ENCODE peak calls at places on chromosomes 6 and 20, in five cellular contexts. K is astrocyte of the cerebellum, I is mucosa of descending colon, O is tibial artery, R is AG04449. N is an unnamed sample.

GRCh38 chr20:59772931-59773913 is 160.2 kb downstream of the SYCP2 start:
- DNase-seq in R (no peak), I (peak), K (no peak), O (no peak), N (no peak)

GRCh38 chr6:8065519-8065911 is 1.3 kb upstream of the BLOC1S5 start:
- DNase-seq in I (no peak), R (no peak), K (no peak), O (no peak), N (no peak)

GRCh38 chr6:85452441-85452881 is 2.6 kb downstream of the NT5E start:
- DNase-seq in O (no peak), I (no peak), R (no peak), K (peak), N (peak)

GRCh38 chr6:160398674-160399271 is 50.6 kb downstream of the SLC22A3 start:
- DNase-seq in K (no peak), O (no peak), R (no peak), I (no peak), N (peak)

GRCh38 chr20:51348866-51349265 is 193.7 kb downstream of the NFATC2 start:
- DNase-seq in R (no peak), K (no peak), O (no peak), I (no peak), N (no peak)

GRCh38 chr6:25359191-25359861 is 80.2 kb downstream of the CARMIL1 start:
- DNase-seq in O (peak), R (peak), K (peak), I (no peak), N (peak)

GRCh38 chr20:56515657-56516381 is 8.7 kb upstream of the FAM209A start:
- DNase-seq in O (no peak), K (peak), I (no peak), R (no peak), N (peak)

GRCh38 chr20:47090835-47091234 is 196.2 kb downstream of the EYA2 start:
- DNase-seq in R (no peak), I (no peak), O (no peak), K (no peak), N (no peak)

GRCh38 chr6:2378046-2378657 is 132.7 kb upstream of the GMDS start:
- DNase-seq in K (no peak), I (no peak), R (no peak), O (no peak), N (no peak)

DNA sequence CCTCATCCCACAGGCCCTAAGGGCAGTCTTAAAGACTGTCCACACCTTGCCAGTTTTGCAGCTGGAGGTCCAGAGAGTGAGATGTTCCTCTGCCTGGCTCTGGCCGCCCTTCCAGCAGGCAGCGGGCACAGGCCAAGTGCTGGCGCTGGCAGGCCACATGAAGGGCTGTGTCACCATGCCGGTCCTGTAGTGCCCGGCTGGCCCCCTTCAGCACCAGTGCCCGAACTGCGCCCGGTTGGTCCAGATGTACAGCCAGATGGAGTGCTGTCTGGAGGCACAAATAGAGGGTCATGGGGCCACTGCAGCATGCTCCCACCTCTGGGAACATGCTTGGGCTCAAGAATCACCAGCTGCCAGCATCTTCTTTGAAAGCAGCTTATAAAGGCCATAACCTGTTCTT is 3.8 kb downstream of the NFKBIE start:
- DNase-seq in O (no peak), K (no peak), R (no peak), I (no peak), N (no peak)
- H3K4me3 ChIP-seq in O (no peak), K (no peak), R (no peak), I (no peak), N (no peak)

GRCh38 chr6:156774872-156775405 is 2.2 kb upstream of the ARID1B start:
- DNase-seq in O (no peak), K (no peak), R (no peak), I (no peak), N (peak)
- TF ChIP-seq CTCF in O (peak), K (no peak), R (no peak), I (no peak), N (no peak)

GRCh38 chr6:132275253-132275970 is 125.9 kb downstream of the MOXD1 start:
- DNase-seq in K (no peak), R (no peak), I (no peak), O (no peak), N (no peak)
- H3K4me3 ChIP-seq in K (no peak), R (no peak), I (no peak), O (no peak), N (no peak)

DNA sequence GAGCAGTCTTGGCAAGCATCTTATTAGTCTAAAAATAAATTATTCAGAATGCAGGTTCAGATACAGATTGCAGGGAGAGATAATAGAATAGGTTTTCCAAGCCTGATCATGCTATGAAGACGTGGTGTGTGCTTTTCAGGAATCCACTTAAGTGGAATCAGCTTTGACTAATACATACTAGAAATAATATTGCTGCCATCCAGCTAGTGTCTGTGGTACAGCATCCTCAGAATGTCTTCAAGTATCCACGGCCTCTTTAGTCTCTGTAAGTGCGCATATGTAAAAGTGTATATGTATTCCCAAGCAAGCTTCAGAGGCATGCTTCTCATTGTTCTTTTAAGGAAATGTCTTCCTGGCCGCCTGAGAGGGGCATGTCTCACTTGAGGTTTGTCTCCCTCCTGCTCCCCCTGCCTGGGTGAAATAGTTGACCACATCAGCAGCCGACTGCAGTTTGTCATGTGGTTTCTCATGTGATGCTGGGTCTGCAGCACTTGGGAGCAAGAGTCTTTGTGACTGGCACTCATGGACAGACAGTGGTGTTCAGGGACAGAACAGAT is 150.9 kb downstream of the PRL start:
- DNase-seq in I (no peak), R (peak), K (peak), O (no peak), N (peak)
- TF ChIP-seq CTCF in I (no peak), R (peak), K (peak), O (no peak), N (peak)

GRCh38 chr6:53799340-53799739 is 4.5 kb downstream of the LRRC1 start:
- DNase-seq in I (no peak), O (no peak), R (no peak), K (no peak), N (no peak)
- H3K4me3 ChIP-seq in I (no peak), O (no peak), R (no peak), K (no peak), N (no peak)